ENCODE peak calls at places on chromosomes 7 and 10, in nine cellular contexts. C is GM23338, W is tibial nerve, O is ovary, B is dorsolateral prefrontal cortex, A is MM.1S, G is AG04450, L is body of pancreas, T is mammary epithelial cell. X is an unnamed sample.

GRCh38 chr10:34504534-34504933 is 310.6 kb downstream of the PARD3 start:
- DNase-seq in L (peak), A (no peak), G (no peak), T (peak), C (no peak), W (no peak), B (no peak), O (no peak), X (peak)

GRCh38 chr7:27520828-27521790 is 141.6 kb downstream of the HIBADH start:
- DNase-seq in B (no peak), C (no peak), G (peak), W (peak), T (no peak), O (peak), A (no peak), L (peak), X (peak)

GRCh38 chr10:55742487-55742886 is 618.6 kb downstream of the ZWINT start:
- DNase-seq in W (no peak), A (no peak), B (no peak), O (no peak), G (no peak), C (no peak), T (no peak), L (no peak), X (no peak)

GRCh38 chr10:53786236-53786635 is 1013.7 kb upstream of the MBL2 start:
- DNase-seq in O (no peak), T (no peak), B (no peak), W (no peak), L (peak), C (peak), G (no peak), A (no peak), X (no peak)

GRCh38 chr7:4182605-4183300 is 499.3 kb upstream of the FOXK1 start:
- DNase-seq in L (no peak), B (no peak), W (no peak), C (no peak), O (no peak), G (no peak), A (no peak), T (no peak), X (no peak)

GRCh38 chr7:47939425-47940036 is 8.7 kb downstream of the PKD1L1 start:
- DNase-seq in W (no peak), B (no peak), O (no peak), L (no peak), A (no peak), C (no peak), T (no peak), G (no peak), X (no peak)

GRCh38 chr10:121536271-121536918 is 61.8 kb downstream of the FGFR2 start:
- DNase-seq in B (peak), T (no peak), C (peak), G (no peak), W (no peak), L (no peak), O (no peak), A (no peak), X (no peak)

GRCh38 chr7:3404490-3404889 is 103.4 kb downstream of the SDK1 start:
- DNase-seq in W (no peak), G (no peak), O (no peak), C (no peak), A (no peak), T (peak), B (no peak), L (no peak), X (peak)

GRCh38 chr7:17855202-17855601 is 85.1 kb downstream of the SNX13 start:
- DNase-seq in G (no peak), T (no peak), B (no peak), C (no peak), O (no peak), W (no peak), A (no peak), L (no peak), X (no peak)

GRCh38 chr10:99532687-99533495 is at the start of gene NKX2-3:
- DNase-seq in A (peak), T (no peak), W (peak), G (no peak), B (no peak), C (peak), O (no peak), L (peak), X (no peak)

GRCh38 chr7:140478361-140479061 is 794 bp downstream of the MKRN1 start:
- DNase-seq in L (no peak), W (peak), C (peak), B (peak), G (no peak), O (peak), A (peak), T (peak), X (peak)

GRCh38 chr7:107891619-107892366 is 810 bp downstream of the DLD start:
- DNase-seq in W (no peak), G (no peak), L (no peak), O (no peak), A (peak), C (no peak), B (no peak), T (peak), X (peak)

GRCh38 chr7:16189026-16189715 is 232.2 kb downstream of the CRPPA start:
- DNase-seq in O (no peak), W (no peak), A (no peak), G (no peak), C (no peak), L (no peak), B (no peak), T (peak), X (no peak)

GRCh38 chr7:38451840-38452239 is 178.4 kb upstream of the TARP start:
- DNase-seq in C (peak), G (no peak), B (no peak), O (no peak), T (peak), W (no peak), A (peak), L (no peak), X (peak)

GRCh38 chr10:79938728-79939380 is 10.1 kb downstream of the SFTPD start:
- DNase-seq in B (peak), W (peak), L (no peak), C (no peak), T (no peak), O (no peak), G (no peak), A (no peak), X (no peak)

GRCh38 chr10:1180071-1180730 is 124.0 kb downstream of the WDR37 start:
- DNase-seq in C (no peak), O (no peak), L (no peak), A (no peak), W (no peak), B (peak), G (no peak), T (no peak), X (no peak)

GRCh38 chr7:44177570-44178131 is 11.6 kb downstream of the GCK start:
- DNase-seq in G (no peak), C (no peak), T (no peak), B (peak), O (no peak), L (no peak), W (no peak), A (no peak), X (peak)

GRCh38 chr7:27196287-27196739 is 3.6 kb downstream of the HOXA13 start:
- DNase-seq in C (peak), W (peak), L (peak), G (peak), T (peak), O (peak), B (peak), A (peak), X (peak)

GRCh38 chr10:113268186-113268585 is 284.7 kb upstream of the HABP2 start:
- DNase-seq in T (no peak), O (no peak), B (no peak), G (no peak), W (no peak), C (no peak), L (no peak), A (no peak), X (no peak)

DNA sequence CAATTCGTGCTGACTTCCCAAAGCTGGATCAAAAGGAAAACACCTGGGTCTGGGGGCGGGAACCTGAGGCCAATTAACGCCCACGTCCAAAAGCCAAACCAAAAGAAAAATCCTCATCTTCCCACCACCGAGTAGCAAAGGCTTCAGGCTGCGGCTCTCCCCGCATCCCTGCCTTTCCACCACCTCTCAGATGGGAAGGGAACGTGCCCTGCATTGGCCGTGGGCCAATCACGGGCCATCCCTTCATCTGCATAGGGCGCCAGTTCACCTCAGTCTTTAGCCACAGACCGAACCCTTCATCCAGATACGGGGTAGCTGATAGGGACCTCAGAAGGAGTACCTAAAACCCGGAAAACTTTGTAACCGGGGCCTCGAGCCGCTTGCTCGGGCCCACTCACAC is 602 bp downstream of the PRPF18 start:
- DNase-seq in T (peak), B (no peak), O (no peak), W (no peak), C (peak), L (no peak), A (peak), G (no peak), X (no peak)
- H3K27ac ChIP-seq in T (peak), B (no peak), O (no peak), W (no peak), C (no peak), L (no peak), A (no peak), G (no peak), X (peak)

GRCh38 chr10:15439381-15439837 is 68.3 kb upstream of the FAM171A1 start:
- DNase-seq in G (no peak), W (no peak), A (no peak), O (peak), B (no peak), C (peak), T (peak), L (peak), X (peak)
- TF ChIP-seq CTCF in G (peak), W (peak), A (no peak), O (peak), B (no peak), C (no peak), T (peak), L (peak), X (peak)

GRCh38 chr7:5532520-5533335 is 109.1 kb upstream of the TNRC18 start:
- DNase-seq in W (no peak), C (peak), A (peak), B (no peak), L (peak), T (no peak), G (no peak), O (peak), X (no peak)
- H3K4me3 ChIP-seq in W (no peak), C (peak), A (peak), B (no peak), L (no peak), T (no peak), G (no peak), O (peak), X (no peak)

GRCh38 chr7:6496842-6497636 is 49.3 kb upstream of the DAGLB start:
- DNase-seq in O (no peak), C (no peak), A (no peak), B (no peak), G (no peak), L (peak), W (no peak), T (peak), X (no peak)
- H3K27ac ChIP-seq in O (no peak), C (no peak), A (no peak), B (no peak), G (no peak), L (no peak), W (no peak), T (no peak), X (no peak)

X was measured in brain microvascular endothelial cell.